ENCODE peak calls at places on chromosomes 11 and 22, in five cellular contexts. A, K, T, I and M are unnamed samples.

GRCh38 chr11:111347723-111348115 is 31.4 kb downstream of the POU2AF1 start:
- DNase-seq in A (no peak), K (no peak), T (peak), I (peak), M (no peak)

GRCh38 chr11:60119708-60120107 is 31.2 kb downstream of the MS4A2 start:
- DNase-seq in A (no peak), K (no peak), T (no peak), I (no peak), M (no peak)

GRCh38 chr11:49208006-49208721 is at the start of gene FOLH1:
- DNase-seq in A (no peak), K (no peak), T (peak), I (peak), M (peak)

GRCh38 chr11:116537121-116537520 is 235.7 kb downstream of the BUD13 start:
- DNase-seq in A (no peak), K (no peak), T (no peak), I (no peak), M (no peak)

GRCh38 chr22:42868751-42869251 is 11.7 kb upstream of the ARFGAP3 start:
- DNase-seq in A (peak), K (no peak), T (no peak), I (no peak), M (no peak)

GRCh38 chr11:122115520-122116343 is at the start of gene BLID:
- DNase-seq in A (peak), K (peak), T (peak), I (peak), M (no peak)

GRCh38 chr11:113796663-113797259 is 17.2 kb downstream of the CLDN25 start:
- DNase-seq in A (peak), K (peak), T (peak), I (peak), M (peak)

GRCh38 chr22:17633217-17633997 is 4.9 kb upstream of the ATP6V1E1 start:
- DNase-seq in A (peak), K (no peak), T (no peak), I (peak), M (no peak)

GRCh38 chr11:113023228-113023627 is 62.0 kb downstream of the NCAM1 start:
- DNase-seq in A (peak), K (no peak), T (no peak), I (no peak), M (no peak)

GRCh38 chr22:20141186-20142077 is 9.4 kb downstream of the CCDC188 start:
- DNase-seq in A (peak), K (no peak), T (no peak), I (peak), M (no peak)

GRCh38 chr11:46649180-46649738 is 31.9 kb downstream of the ATG13 start:
- DNase-seq in A (peak), K (no peak), T (no peak), I (peak), M (no peak)

DNA sequence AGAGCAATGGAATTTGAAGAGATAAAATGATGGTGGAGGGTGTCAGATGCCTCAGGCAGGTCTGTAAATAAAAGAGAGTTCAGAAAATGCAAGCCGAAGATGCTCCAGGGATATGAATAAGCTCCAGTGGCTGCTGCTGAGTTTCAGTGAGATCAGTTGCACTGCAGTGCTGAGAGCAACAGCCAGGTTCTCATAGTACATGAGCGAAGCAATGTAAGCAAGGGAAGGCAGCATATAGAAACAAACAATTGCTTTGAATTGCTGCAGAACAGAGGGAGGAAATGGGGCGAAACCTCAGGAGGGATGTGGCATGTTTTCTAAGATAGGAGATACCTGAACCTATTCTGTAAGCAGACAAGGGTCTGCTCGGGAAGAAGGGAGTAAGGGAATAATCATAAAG is 369.5 kb downstream of the AASDHPPT start:
- DNase-seq in A (no peak), K (no peak), T (no peak), I (no peak), M (no peak)
- TF ChIP-seq CTCF in A (no peak), K (no peak), T (no peak), I (no peak), M (no peak)

GRCh38 chr22:29205598-29206371 is at the start of gene EMID1:
- DNase-seq in A (no peak), K (no peak), T (peak), I (peak), M (peak)
- TF ChIP-seq CTCF in A (peak), K (no peak), T (peak), I (peak), M (peak)

DNA sequence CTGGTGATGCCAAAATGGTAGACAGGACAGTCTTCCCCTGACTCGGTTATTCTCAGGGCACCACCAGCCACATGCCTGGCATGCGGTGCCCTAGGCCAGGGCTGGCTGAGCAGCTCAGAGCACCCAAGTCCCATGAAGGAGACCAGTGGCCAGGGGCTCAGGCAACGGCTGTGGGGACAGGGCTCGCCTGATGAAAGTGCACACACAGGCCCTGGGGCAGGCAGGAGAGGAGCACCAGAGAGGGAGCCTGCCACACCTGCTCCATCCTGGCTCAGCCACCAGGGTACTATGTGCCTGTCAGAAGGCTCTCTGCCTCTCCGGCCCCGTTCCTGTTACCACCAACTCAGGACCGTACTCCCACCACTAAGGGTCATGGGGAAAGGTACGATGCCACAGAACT is 12.1 kb downstream of the ELFN2 start:
- DNase-seq in A (no peak), K (no peak), T (no peak), I (no peak), M (no peak)
- TF ChIP-seq CTCF in A (no peak), K (no peak), T (no peak), I (no peak), M (no peak)

DNA sequence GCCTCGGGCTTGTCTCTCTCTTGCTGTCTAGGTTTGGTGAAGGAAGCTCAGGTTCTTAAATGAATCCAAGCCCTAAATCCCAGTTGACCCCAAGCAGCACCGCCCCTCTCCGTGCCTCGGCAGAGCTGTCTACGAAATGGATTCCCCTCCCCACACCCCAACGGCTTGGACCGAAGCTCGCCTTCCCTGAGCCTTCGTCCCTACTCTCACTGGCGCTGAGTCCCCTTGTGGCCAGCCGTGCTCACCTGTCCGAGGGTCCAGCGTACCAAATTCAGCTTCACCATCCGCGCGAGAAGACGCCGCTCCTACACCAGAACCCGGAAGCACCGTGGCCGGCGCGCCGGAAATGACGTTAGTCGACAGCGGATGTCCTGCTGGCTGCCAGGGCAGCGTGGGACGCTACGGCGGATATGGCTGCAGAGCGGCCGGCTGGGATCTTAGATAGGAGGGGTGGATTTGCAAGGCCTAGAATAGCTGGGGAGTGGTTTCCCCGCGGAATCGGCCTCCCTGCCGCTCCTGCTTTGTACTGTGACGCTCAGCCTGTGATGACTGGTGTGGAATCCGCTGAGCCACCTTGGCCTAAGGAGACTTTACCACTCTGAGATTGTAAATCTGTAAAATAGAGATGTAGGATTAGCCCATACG is at the start of gene TFIP11:
- DNase-seq in A (peak), K (peak), T (peak), I (peak), M (peak)
- TF ChIP-seq CTCF in A (no peak), K (no peak), T (no peak), I (no peak), M (no peak)

GRCh38 chr11:119728226-119728626 is 774 bp downstream of the NECTIN1 start:
- DNase-seq in A (no peak), K (peak), T (no peak), I (no peak), M (peak)

GRCh38 chr11:119728651-119729580 is at the start of gene NECTIN1:
- DNase-seq in A (peak), K (peak), T (peak), I (peak), M (peak)

GRCh38 chr11:119730789-119731386 is 1.9 kb upstream of the NECTIN1 start:
- DNase-seq in A (no peak), K (no peak), T (no peak), I (no peak), M (no peak)

GRCh38 chr11:119730347-119730613 is 1.3 kb upstream of the NECTIN1 start:
- DNase-seq in A (no peak), K (no peak), T (no peak), I (no peak), M (no peak)

GRCh38 chr11:119729581-119730346 is 764 bp upstream of the NECTIN1 start:
- DNase-seq in A (no peak), K (no peak), T (no peak), I (peak), M (peak)
- TF ChIP-seq CTCF in A (no peak), K (peak), T (no peak), I (no peak), M (no peak)